ENCODE peak calls at places on chromosomes 1 and 21, in four cellular contexts. P is K562, S is HepG2, D is GM12878. V is an unnamed sample.

GRCh38 chr1:107058245-107059032 is 2.0 kb downstream of the PRMT6 start:
- DNase-seq in P (peak; percentile 11), S (no peak), D (no peak), V (no peak)

GRCh38 chr1:56780832-56781231 is 38.4 kb downstream of the FYB2 start:
- DNase-seq in P (no peak), S (no peak), D (no peak), V (no peak)

GRCh38 chr1:53754484-53755312 is 15.7 kb upstream of the GLIS1 start:
- DNase-seq in P (peak; percentile 69), S (peak; percentile 55), D (no peak), V (peak; percentile 39)

GRCh38 chr1:98991127-98992003 is 13.3 kb downstream of the PLPPR5 start:
- DNase-seq in P (no peak), S (peak; percentile 21), D (peak; percentile 1), V (no peak)

GRCh38 chr1:226239421-226239820 is 16.0 kb downstream of the MIXL1 start:
- DNase-seq in P (no peak), S (no peak), D (no peak), V (no peak)

GRCh38 chr1:157107702-157108101 is 8.1 kb upstream of the ETV3L start:
- DNase-seq in P (no peak), S (no peak), D (no peak), V (no peak)

GRCh38 chr1:169368406-169368769 is 393 bp downstream of the BLZF1 start:
- DNase-seq in P (peak; percentile 41), S (peak; percentile 2), D (peak; percentile 4), V (no peak)

GRCh38 chr1:72366473-72366872 is 84.1 kb upstream of the NEGR1 start:
- DNase-seq in P (no peak), S (peak; percentile 48), D (no peak), V (no peak)

GRCh38 chr1:11691928-11692711 is 610 bp downstream of the DRAXIN start:
- DNase-seq in P (no peak), S (no peak), D (no peak), V (no peak)
- TF ChIP-seq CEBPB in P (no peak), S (no peak), D (no peak), V (no peak)

GRCh38 chr1:26084844-26085243 is 17.4 kb upstream of the TRIM63 start:
- DNase-seq in P (no peak), S (no peak), D (no peak), V (no peak)
- TF ChIP-seq POLR2AphosphoS2 in P (no peak), S (no peak), D (no peak), V (no peak)

DNA sequence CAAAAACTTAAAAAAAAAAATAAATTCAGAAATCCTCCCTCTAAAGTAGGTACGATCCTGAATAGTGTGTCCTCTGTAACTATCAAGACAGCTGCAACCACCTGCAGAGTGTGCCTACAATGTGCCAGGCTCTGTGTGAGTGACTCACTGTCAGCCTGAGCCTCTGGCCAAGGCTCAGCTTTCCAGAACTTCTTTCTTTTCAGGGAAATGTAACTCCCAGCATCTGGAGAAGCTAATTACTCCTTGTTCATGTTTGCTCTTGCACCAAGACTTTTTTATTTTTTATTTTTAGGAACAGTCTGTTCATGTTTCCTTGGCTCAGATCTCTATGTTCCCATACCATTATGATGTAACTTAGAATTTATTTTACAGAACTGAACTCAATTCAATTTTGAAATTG is 112.3 kb upstream of the ZNF648 start:
- DNase-seq in P (no peak), S (no peak), D (no peak), V (no peak)
- TF ChIP-seq CEBPB in P (no peak), S (no peak), D (no peak), V (no peak)

DNA sequence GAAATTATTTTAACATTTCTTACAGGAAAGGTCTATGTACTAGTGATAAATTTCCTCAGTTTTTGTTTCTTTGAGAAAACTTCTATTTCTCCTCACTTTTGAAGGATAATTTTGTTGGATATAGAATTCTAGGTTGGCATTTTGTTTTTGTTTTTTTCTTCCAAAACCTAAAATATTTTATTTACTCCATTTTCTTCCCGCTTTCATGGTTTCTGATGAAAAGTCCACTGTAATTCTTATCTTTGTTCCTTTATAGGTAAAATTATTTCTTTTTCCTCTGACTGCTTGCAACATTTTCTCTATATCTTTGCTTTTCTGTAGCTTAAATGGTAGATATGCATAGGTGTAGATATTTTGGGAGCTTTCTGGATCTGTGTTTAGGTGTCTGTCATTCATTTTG is 153.9 kb upstream of the DSCAM start:
- DNase-seq in P (no peak), S (no peak), D (no peak), V (no peak)
- TF ChIP-seq POLR2AphosphoS2 in P (no peak), S (no peak), D (no peak), V (no peak)

V was measured in A549.